ENCODE peak calls at places on chromosomes 2 and 18, in four cellular contexts. One of them, this sample, is unnamed.

GRCh38 chr2:218883491-218884490 is 3.1 kb downstream of the WNT10A start:
- DNase-seq in GDM1: no peak
- DNase-seq in NCI-H2081: no peak
- DNase-seq in left cardiac atrium: no peak
- DNase-seq in this sample: no peak

GRCh38 chr2:26356771-26357170 is 10.2 kb upstream of the ADGRF3 start:
- DNase-seq in GDM1: no peak
- DNase-seq in NCI-H2081: no peak
- DNase-seq in left cardiac atrium: no peak
- DNase-seq in this sample: no peak

GRCh38 chr2:101255501-101255900 is 2.8 kb downstream of the CNOT11 start:
- DNase-seq in left cardiac atrium: no peak
- DNase-seq in GDM1: no peak
- DNase-seq in NCI-H2081: no peak
- DNase-seq in this sample: no peak

GRCh38 chr2:119760237-119760807 is 600 bp downstream of the PTPN4 start:
- DNase-seq in NCI-H2081: peak
- DNase-seq in GDM1: no peak
- DNase-seq in left cardiac atrium: no peak
- DNase-seq in this sample: no peak

GRCh38 chr18:9803698-9804516 is 81.9 kb upstream of the TXNDC2 start:
- DNase-seq in NCI-H2081: peak
- DNase-seq in left cardiac atrium: peak
- DNase-seq in GDM1: no peak
- DNase-seq in this sample: peak

GRCh38 chr18:11989966-11990380 is 8.7 kb downstream of the IMPA2 start:
- DNase-seq in GDM1: no peak
- DNase-seq in left cardiac atrium: no peak
- DNase-seq in NCI-H2081: no peak
- DNase-seq in this sample: peak

GRCh38 chr18:67265464-67266245 is 250.9 kb downstream of the DSEL start:
- DNase-seq in GDM1: peak
- DNase-seq in left cardiac atrium: no peak
- DNase-seq in NCI-H2081: no peak
- DNase-seq in this sample: no peak

GRCh38 chr2:26170795-26171194 is 2.1 kb upstream of the GAREM2 start:
- DNase-seq in NCI-H2081: no peak
- DNase-seq in left cardiac atrium: no peak
- DNase-seq in GDM1: no peak
- DNase-seq in this sample: no peak

GRCh38 chr2:159516241-159516758 is 100.0 kb downstream of the BAZ2B start:
- DNase-seq in left cardiac atrium: no peak
- DNase-seq in GDM1: peak
- DNase-seq in NCI-H2081: peak
- DNase-seq in this sample: peak

GRCh38 chr2:46232860-46233259 is 64.3 kb upstream of the EPAS1 start:
- DNase-seq in GDM1: no peak
- DNase-seq in left cardiac atrium: no peak
- DNase-seq in NCI-H2081: no peak
- DNase-seq in this sample: no peak

GRCh38 chr2:218003994-218004419 is 1.2 kb upstream of the TNS1 start:
- DNase-seq in left cardiac atrium: peak
- DNase-seq in GDM1: no peak
- DNase-seq in NCI-H2081: no peak
- DNase-seq in this sample: no peak

GRCh38 chr2:167905668-167906067 is 341.7 kb downstream of the STK39 start:
- DNase-seq in GDM1: no peak
- DNase-seq in left cardiac atrium: no peak
- DNase-seq in NCI-H2081: no peak
- DNase-seq in this sample: no peak

GRCh38 chr18:75208055-75208835 is 694 bp downstream of the PTGR3 start:
- DNase-seq in NCI-H2081: peak
- DNase-seq in GDM1: peak
- DNase-seq in left cardiac atrium: peak
- DNase-seq in this sample: no peak

GRCh38 chr2:130997198-130997597 is 96.1 kb downstream of the FAM168B start:
- DNase-seq in left cardiac atrium: no peak
- DNase-seq in GDM1: no peak
- DNase-seq in NCI-H2081: no peak
- DNase-seq in this sample: no peak

GRCh38 chr2:173075781-173076556 is at the start of gene MAP3K20:
- DNase-seq in left cardiac atrium: peak
- DNase-seq in GDM1: peak
- DNase-seq in NCI-H2081: peak
- DNase-seq in this sample: no peak

GRCh38 chr18:8684577-8684976 is 20.8 kb upstream of the MTCL1 start:
- DNase-seq in NCI-H2081: no peak
- DNase-seq in GDM1: no peak
- DNase-seq in left cardiac atrium: no peak
- DNase-seq in this sample: no peak

GRCh38 chr2:210421916-210422315 is 54.6 kb downstream of the LANCL1 start:
- DNase-seq in GDM1: no peak
- DNase-seq in left cardiac atrium: no peak
- DNase-seq in NCI-H2081: no peak
- DNase-seq in this sample: no peak

GRCh38 chr18:5673576-5673975 is 129.8 kb upstream of the EPB41L3 start:
- DNase-seq in GDM1: no peak
- DNase-seq in NCI-H2081: no peak
- DNase-seq in left cardiac atrium: no peak
- DNase-seq in this sample: no peak

GRCh38 chr2:237414056-237414661 is at the start of gene COL6A3:
- DNase-seq in GDM1: no peak
- DNase-seq in left cardiac atrium: peak
- DNase-seq in NCI-H2081: no peak
- DNase-seq in this sample: no peak

GRCh38 chr2:45072064-45072861 is 63.0 kb upstream of the SIX2 start:
- DNase-seq in NCI-H2081: no peak
- DNase-seq in left cardiac atrium: no peak
- DNase-seq in GDM1: no peak
- DNase-seq in this sample: no peak

GRCh38 chr2:86274918-86275275 is 62.5 kb downstream of the REEP1 start:
- DNase-seq in GDM1: no peak
- DNase-seq in left cardiac atrium: no peak
- DNase-seq in NCI-H2081: no peak
- DNase-seq in this sample: no peak

GRCh38 chr18:26482567-26482966 is 65.8 kb downstream of the KCTD1 start:
- DNase-seq in GDM1: no peak
- DNase-seq in left cardiac atrium: no peak
- DNase-seq in NCI-H2081: no peak
- DNase-seq in this sample: no peak

GRCh38 chr2:44801676-44802408 is 139.7 kb upstream of the SIX3 start:
- DNase-seq in NCI-H2081: no peak
- DNase-seq in GDM1: no peak
- DNase-seq in left cardiac atrium: no peak
- DNase-seq in this sample: no peak

GRCh38 chr2:168184896-168185513 is 62.4 kb downstream of the STK39 start:
- DNase-seq in left cardiac atrium: no peak
- DNase-seq in GDM1: no peak
- DNase-seq in NCI-H2081: no peak
- DNase-seq in this sample: no peak

GRCh38 chr2:224109710-224110109 is 70.6 kb upstream of the SERPINE2 start:
- DNase-seq in GDM1: no peak
- DNase-seq in left cardiac atrium: no peak
- DNase-seq in NCI-H2081: no peak
- DNase-seq in this sample: no peak

GRCh38 chr18:64202229-64202835 is 53.4 kb upstream of the LINC00305 start:
- DNase-seq in GDM1: no peak
- DNase-seq in left cardiac atrium: no peak
- DNase-seq in NCI-H2081: no peak
- DNase-seq in this sample: no peak

GRCh38 chr2:226916662-226917061 is 80.8 kb downstream of the RHBDD1 start:
- DNase-seq in left cardiac atrium: no peak
- DNase-seq in GDM1: no peak
- DNase-seq in NCI-H2081: no peak
- DNase-seq in this sample: no peak

GRCh38 chr18:25832008-25832604 is 258.3 kb downstream of the SS18 start:
- DNase-seq in GDM1: peak
- DNase-seq in left cardiac atrium: peak
- DNase-seq in NCI-H2081: peak
- DNase-seq in this sample: no peak

GRCh38 chr2:74261204-74261864 is 62.9 kb downstream of the MTHFD2 start:
- DNase-seq in left cardiac atrium: no peak
- DNase-seq in NCI-H2081: peak
- DNase-seq in GDM1: no peak
- DNase-seq in this sample: no peak

This sample was measured in LNCaP clone FGC.